ENCODE peak calls at places on chromosomes 2 and 18, in eight cellular contexts. One of them, this sample, is unnamed.

GRCh38 chr2:119173556-119174060 is 15.1 kb upstream of the C1QL2 start:
- DNase-seq in right lobe of liver: no peak
- DNase-seq in IMR-90: no peak
- DNase-seq in tibial nerve: no peak
- DNase-seq in uterus: no peak
- DNase-seq in sigmoid colon: no peak
- DNase-seq in prostate gland: no peak
- DNase-seq in stomach: no peak
- DNase-seq in this sample: no peak

GRCh38 chr2:177239934-177240600 is 24.5 kb downstream of the NFE2L2 start:
- DNase-seq in sigmoid colon: peak
- DNase-seq in IMR-90: peak
- DNase-seq in tibial nerve: peak
- DNase-seq in stomach: peak
- DNase-seq in uterus: no peak
- DNase-seq in right lobe of liver: no peak
- DNase-seq in prostate gland: no peak
- DNase-seq in this sample: peak

GRCh38 chr18:36186461-36187137 is 698 bp upstream of the MOCOS start:
- DNase-seq in IMR-90: no peak
- DNase-seq in tibial nerve: no peak
- DNase-seq in right lobe of liver: peak
- DNase-seq in uterus: peak
- DNase-seq in sigmoid colon: no peak
- DNase-seq in stomach: peak
- DNase-seq in prostate gland: no peak
- DNase-seq in this sample: peak

GRCh38 chr2:9240745-9241144 is 34.1 kb downstream of the ASAP2 start:
- DNase-seq in prostate gland: no peak
- DNase-seq in IMR-90: no peak
- DNase-seq in stomach: no peak
- DNase-seq in right lobe of liver: no peak
- DNase-seq in uterus: no peak
- DNase-seq in tibial nerve: no peak
- DNase-seq in sigmoid colon: no peak
- DNase-seq in this sample: no peak

GRCh38 chr2:38409904-38410167 is 32.8 kb upstream of the ATL2 start:
- DNase-seq in prostate gland: no peak
- DNase-seq in uterus: no peak
- DNase-seq in IMR-90: no peak
- DNase-seq in right lobe of liver: no peak
- DNase-seq in tibial nerve: no peak
- DNase-seq in sigmoid colon: no peak
- DNase-seq in stomach: no peak
- DNase-seq in this sample: no peak

GRCh38 chr2:102301867-102302362 is 9.4 kb upstream of the IL1RL1 start:
- DNase-seq in right lobe of liver: no peak
- DNase-seq in uterus: no peak
- DNase-seq in prostate gland: peak
- DNase-seq in stomach: no peak
- DNase-seq in IMR-90: peak
- DNase-seq in tibial nerve: peak
- DNase-seq in sigmoid colon: no peak
- DNase-seq in this sample: no peak

GRCh38 chr2:10449838-10450691 is 1.9 kb upstream of the ODC1 start:
- DNase-seq in IMR-90: no peak
- DNase-seq in tibial nerve: no peak
- DNase-seq in stomach: peak
- DNase-seq in prostate gland: no peak
- DNase-seq in uterus: no peak
- DNase-seq in right lobe of liver: peak
- DNase-seq in sigmoid colon: no peak
- DNase-seq in this sample: no peak

GRCh38 chr2:207505180-207505579 is 24.6 kb upstream of the CREB1 start:
- DNase-seq in sigmoid colon: no peak
- DNase-seq in IMR-90: no peak
- DNase-seq in tibial nerve: no peak
- DNase-seq in right lobe of liver: no peak
- DNase-seq in uterus: no peak
- DNase-seq in stomach: no peak
- DNase-seq in prostate gland: no peak
- DNase-seq in this sample: no peak

GRCh38 chr2:240925576-240926515 is 19.7 kb downstream of the CROCC2 start:
- DNase-seq in prostate gland: no peak
- DNase-seq in stomach: peak
- DNase-seq in IMR-90: no peak
- DNase-seq in right lobe of liver: peak
- DNase-seq in uterus: peak
- DNase-seq in sigmoid colon: peak
- DNase-seq in tibial nerve: peak
- DNase-seq in this sample: peak

GRCh38 chr2:233663911-233664310 is 7.8 kb upstream of the UGT1A9 start:
- DNase-seq in tibial nerve: no peak
- DNase-seq in right lobe of liver: no peak
- DNase-seq in sigmoid colon: no peak
- DNase-seq in prostate gland: no peak
- DNase-seq in stomach: no peak
- DNase-seq in IMR-90: no peak
- DNase-seq in uterus: no peak
- DNase-seq in this sample: no peak

GRCh38 chr18:33113421-33113820 is 327.1 kb downstream of the CCDC178 start:
- DNase-seq in IMR-90: no peak
- DNase-seq in right lobe of liver: no peak
- DNase-seq in prostate gland: no peak
- DNase-seq in stomach: no peak
- DNase-seq in tibial nerve: no peak
- DNase-seq in uterus: no peak
- DNase-seq in sigmoid colon: no peak
- DNase-seq in this sample: no peak

GRCh38 chr2:3981446-3981845 is 278.1 kb downstream of the DCDC2C start:
- DNase-seq in tibial nerve: no peak
- DNase-seq in prostate gland: no peak
- DNase-seq in sigmoid colon: no peak
- DNase-seq in uterus: no peak
- DNase-seq in IMR-90: no peak
- DNase-seq in right lobe of liver: no peak
- DNase-seq in stomach: no peak
- DNase-seq in this sample: no peak

GRCh38 chr2:242011991-242012764 is 142.6 kb downstream of the RTP5 start:
- DNase-seq in right lobe of liver: no peak
- DNase-seq in tibial nerve: no peak
- DNase-seq in IMR-90: no peak
- DNase-seq in prostate gland: no peak
- DNase-seq in uterus: peak
- DNase-seq in stomach: no peak
- DNase-seq in sigmoid colon: peak
- DNase-seq in this sample: no peak

GRCh38 chr2:101718993-101719571 is 21.6 kb downstream of the MAP4K4 start:
- DNase-seq in tibial nerve: no peak
- DNase-seq in IMR-90: peak
- DNase-seq in right lobe of liver: no peak
- DNase-seq in uterus: no peak
- DNase-seq in stomach: no peak
- DNase-seq in prostate gland: no peak
- DNase-seq in sigmoid colon: no peak
- DNase-seq in this sample: no peak

DNA sequence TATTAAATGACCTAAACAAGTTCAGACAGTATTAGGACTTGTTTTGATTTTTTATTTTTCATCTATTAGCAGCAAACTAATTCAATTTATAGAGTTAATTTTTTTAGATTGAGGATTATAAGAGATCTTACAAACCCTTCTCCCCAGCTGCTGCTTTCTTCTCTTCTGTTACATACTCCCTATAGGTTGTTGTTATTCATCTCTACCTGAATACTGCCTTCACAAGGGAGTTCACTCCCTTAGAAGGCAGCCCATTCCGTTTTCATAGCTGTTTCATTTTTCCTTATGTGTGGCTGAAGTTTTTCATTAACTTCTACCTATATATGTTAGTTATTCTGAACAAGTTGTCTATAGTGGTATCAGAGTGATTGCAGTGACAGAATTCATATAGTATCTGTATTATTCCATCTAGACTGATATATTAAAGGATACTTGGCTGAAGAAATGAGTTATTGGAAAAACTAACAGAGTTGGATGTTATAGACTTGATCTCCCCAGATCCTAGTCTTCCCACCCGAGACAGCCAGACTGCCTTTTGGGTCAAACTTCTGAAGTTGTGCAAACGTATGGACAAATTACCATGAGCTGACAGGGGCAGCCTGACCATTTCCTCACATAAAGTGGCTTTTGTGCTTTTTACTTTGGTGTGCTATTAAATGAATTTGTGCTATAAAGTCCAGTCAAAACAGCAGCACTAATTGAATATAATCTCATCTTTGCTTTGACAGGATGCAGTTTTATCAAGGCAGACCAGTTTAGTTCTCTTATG is 8.7 kb downstream of the GLS start:
- DNase-seq in sigmoid colon: no peak
- DNase-seq in right lobe of liver: no peak
- DNase-seq in IMR-90: no peak
- DNase-seq in uterus: no peak
- DNase-seq in tibial nerve: no peak
- DNase-seq in prostate gland: no peak
- DNase-seq in stomach: no peak
- DNase-seq in this sample: no peak
- H3K4me3 ChIP-seq in sigmoid colon: no peak
- H3K4me3 ChIP-seq in right lobe of liver: no peak
- H3K4me3 ChIP-seq in IMR-90: no peak
- H3K4me3 ChIP-seq in uterus: no peak
- H3K4me3 ChIP-seq in tibial nerve: no peak
- H3K4me3 ChIP-seq in prostate gland: no peak
- H3K4me3 ChIP-seq in stomach: no peak
- H3K4me3 ChIP-seq in this sample: no peak

GRCh38 chr2:84459028-84459943 is at the start of gene SUCLG1:
- DNase-seq in IMR-90: peak
- DNase-seq in stomach: peak
- DNase-seq in uterus: peak
- DNase-seq in tibial nerve: peak
- DNase-seq in sigmoid colon: peak
- DNase-seq in right lobe of liver: peak
- DNase-seq in prostate gland: peak
- DNase-seq in this sample: peak
- TF ChIP-seq POLR2A in IMR-90: peak
- TF ChIP-seq POLR2A in stomach: no peak
- TF ChIP-seq POLR2A in uterus: peak
- TF ChIP-seq POLR2A in tibial nerve: peak
- TF ChIP-seq POLR2A in sigmoid colon: peak
- TF ChIP-seq POLR2A in right lobe of liver: peak
- TF ChIP-seq POLR2A in prostate gland: peak
- TF ChIP-seq POLR2A in this sample: peak

DNA sequence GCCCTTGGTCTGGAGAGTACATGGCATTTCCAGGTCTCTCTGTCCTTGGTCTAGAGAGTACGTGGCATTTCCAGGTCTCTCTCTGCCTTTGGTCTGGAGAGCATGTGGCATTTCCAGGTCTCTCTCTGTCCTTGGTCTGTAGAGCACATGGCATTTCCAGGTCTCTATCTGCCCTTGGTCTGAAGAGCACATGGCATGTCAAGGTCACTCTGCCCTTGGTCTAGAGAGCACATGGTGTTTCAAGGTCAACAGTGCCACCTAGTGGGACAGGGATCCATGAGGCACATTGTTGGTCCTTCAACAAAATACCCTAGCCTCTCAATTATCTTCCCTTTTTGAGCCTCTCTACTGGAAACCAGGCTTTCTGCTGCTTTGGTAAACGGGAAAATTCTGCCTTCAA is 250.2 kb downstream of the OTX1 start:
- DNase-seq in right lobe of liver: no peak
- DNase-seq in uterus: no peak
- DNase-seq in IMR-90: no peak
- DNase-seq in tibial nerve: no peak
- DNase-seq in stomach: no peak
- DNase-seq in prostate gland: no peak
- DNase-seq in sigmoid colon: no peak
- DNase-seq in this sample: no peak
- TF ChIP-seq CTCF in right lobe of liver: no peak
- TF ChIP-seq CTCF in uterus: no peak
- TF ChIP-seq CTCF in IMR-90: no peak
- TF ChIP-seq CTCF in tibial nerve: no peak
- TF ChIP-seq CTCF in stomach: no peak
- TF ChIP-seq CTCF in prostate gland: no peak
- TF ChIP-seq CTCF in sigmoid colon: no peak
- TF ChIP-seq CTCF in this sample: no peak

GRCh38 chr18:61894751-61895524 is 2.1 kb upstream of the RNF152 start:
- DNase-seq in stomach: no peak
- DNase-seq in right lobe of liver: no peak
- DNase-seq in tibial nerve: no peak
- DNase-seq in sigmoid colon: no peak
- DNase-seq in IMR-90: no peak
- DNase-seq in uterus: peak
- DNase-seq in prostate gland: peak
- DNase-seq in this sample: no peak
- H3K4me3 ChIP-seq in stomach: peak
- H3K4me3 ChIP-seq in right lobe of liver: peak
- H3K4me3 ChIP-seq in tibial nerve: peak
- H3K4me3 ChIP-seq in sigmoid colon: peak
- H3K4me3 ChIP-seq in IMR-90: peak
- H3K4me3 ChIP-seq in uterus: peak
- H3K4me3 ChIP-seq in prostate gland: peak
- H3K4me3 ChIP-seq in this sample: peak